ENCODE peak calls at places on chromosomes 6 and 20, in eight cellular contexts. Q is GM12864, D is adrenal gland, G is ovary, O is mesothelial cell of epicardium, Y is ascending aorta, S is GM10248, E is choroid plexus epithelial cell. I is an unnamed sample.

GRCh38 chr6:3307436-3307835 is 48.7 kb downstream of the PSMG4 start:
- DNase-seq in Q (no peak), D (no peak), G (no peak), O (no peak), Y (no peak), S (no peak), E (no peak), I (no peak)

GRCh38 chr6:156593127-156593526 is 184.1 kb upstream of the ARID1B start:
- DNase-seq in Q (no peak), D (no peak), G (no peak), O (no peak), Y (no peak), S (no peak), E (no peak), I (no peak)

GRCh38 chr6:3317741-3318211 is 59.0 kb downstream of the PSMG4 start:
- DNase-seq in Q (no peak), D (peak), G (no peak), O (no peak), Y (no peak), S (no peak), E (no peak), I (no peak)

GRCh38 chr6:74956559-74957428 is 249.1 kb downstream of the COL12A1 start:
- DNase-seq in Q (no peak), D (no peak), G (no peak), O (no peak), Y (no peak), S (no peak), E (no peak), I (no peak)

GRCh38 chr6:162239330-162239729 is 488.2 kb downstream of the PRKN start:
- DNase-seq in Q (no peak), D (no peak), G (no peak), O (no peak), Y (no peak), S (no peak), E (no peak), I (no peak)

GRCh38 chr6:112029045-112029822 is 24.7 kb upstream of the CCN6 start:
- DNase-seq in Q (no peak), D (peak), G (peak), O (peak), Y (no peak), S (peak), E (peak), I (peak)

GRCh38 chr6:103367212-103367611 is 1492.5 kb downstream of the HACE1 start:
- DNase-seq in Q (no peak), D (no peak), G (no peak), O (no peak), Y (no peak), S (no peak), E (no peak), I (no peak)

GRCh38 chr6:147322299-147323162 is 118.3 kb downstream of the STXBP5 start:
- DNase-seq in Q (peak), D (no peak), G (no peak), O (no peak), Y (no peak), S (peak), E (peak), I (peak)

GRCh38 chr20:20780127-20780822 is 67.8 kb upstream of the RALGAPA2 start:
- DNase-seq in Q (no peak), D (peak), G (peak), O (no peak), Y (peak), S (peak), E (peak), I (peak)

GRCh38 chr20:21361266-21361665 is 36.1 kb downstream of the NKX2-4 start:
- DNase-seq in Q (no peak), D (no peak), G (no peak), O (no peak), Y (no peak), S (no peak), E (peak), I (no peak)

GRCh38 chr6:139547082-139547776 is 172.8 kb upstream of the CITED2 start:
- DNase-seq in Q (no peak), D (no peak), G (no peak), O (no peak), Y (no peak), S (no peak), E (peak), I (no peak)

GRCh38 chr6:79373880-79374279 is 139.4 kb upstream of the HMGN3 start:
- DNase-seq in Q (no peak), D (no peak), G (no peak), O (no peak), Y (no peak), S (no peak), E (no peak), I (no peak)

GRCh38 chr6:35149891-35150566 is 8.9 kb upstream of the TCP11 start:
- DNase-seq in Q (no peak), D (no peak), G (no peak), O (no peak), Y (no peak), S (no peak), E (no peak), I (no peak)

GRCh38 chr6:6725120-6725833 is 136.8 kb downstream of the LY86 start:
- DNase-seq in Q (no peak), D (no peak), G (no peak), O (no peak), Y (no peak), S (no peak), E (no peak), I (no peak)

GRCh38 chr6:53335224-53335994 is 13.3 kb downstream of the ELOVL5 start:
- DNase-seq in Q (peak), D (no peak), G (no peak), O (no peak), Y (no peak), S (peak), E (no peak), I (peak)

GRCh38 chr6:132819405-132820145 is 5.2 kb downstream of the RPS12 start:
- DNase-seq in Q (no peak), D (no peak), G (no peak), O (no peak), Y (no peak), S (no peak), E (no peak), I (no peak)

GRCh38 chr20:48831702-48832422 is 4.1 kb upstream of the PREX1 start:
- DNase-seq in Q (no peak), D (peak), G (peak), O (no peak), Y (no peak), S (no peak), E (no peak), I (no peak)

GRCh38 chr20:60507087-60507684 is 549.0 kb downstream of the CDH26 start:
- DNase-seq in Q (no peak), D (no peak), G (no peak), O (no peak), Y (no peak), S (no peak), E (no peak), I (no peak)

GRCh38 chr6:31900917-31901414 is 920 bp downstream of the ZBTB12 start:
- DNase-seq in Q (no peak), D (peak), G (no peak), O (no peak), Y (no peak), S (no peak), E (no peak), I (no peak)

GRCh38 chr6:71498643-71499042 is 210.0 kb downstream of the OGFRL1 start:
- DNase-seq in Q (no peak), D (no peak), G (no peak), O (no peak), Y (no peak), S (no peak), E (no peak), I (no peak)

GRCh38 chr6:50720623-50721022 is 7.3 kb downstream of the TFAP2D start:
- DNase-seq in Q (no peak), D (no peak), G (no peak), O (peak), Y (no peak), S (no peak), E (peak), I (no peak)

GRCh38 chr6:14436593-14436992 is 319.0 kb downstream of the CD83 start:
- DNase-seq in Q (no peak), D (no peak), G (no peak), O (no peak), Y (no peak), S (no peak), E (no peak), I (no peak)

GRCh38 chr6:21103626-21104224 is 489.8 kb upstream of the SOX4 start:
- DNase-seq in Q (no peak), D (no peak), G (no peak), O (no peak), Y (no peak), S (no peak), E (no peak), I (no peak)

GRCh38 chr6:121881974-121882667 is 446.7 kb downstream of the GJA1 start:
- DNase-seq in Q (no peak), D (no peak), G (no peak), O (no peak), Y (no peak), S (no peak), E (peak), I (no peak)

GRCh38 chr6:2749972-2750600 is 636 bp downstream of the MYLK4 start:
- DNase-seq in Q (no peak), D (peak), G (peak), O (peak), Y (no peak), S (peak), E (peak), I (peak)

GRCh38 chr6:79559706-79560105 is 22.5 kb upstream of the LCA5 start:
- DNase-seq in Q (no peak), D (no peak), G (no peak), O (no peak), Y (no peak), S (no peak), E (no peak), I (no peak)

GRCh38 chr20:35739294-35740163 is 2.5 kb downstream of the RBM39 start:
- DNase-seq in Q (no peak), D (no peak), G (no peak), O (no peak), Y (no peak), S (no peak), E (peak), I (no peak)

GRCh38 chr6:8041933-8042583 is 22.1 kb downstream of the BLOC1S5 start:
- DNase-seq in Q (no peak), D (no peak), G (no peak), O (no peak), Y (no peak), S (no peak), E (no peak), I (no peak)

GRCh38 chr6:129368970-129369369 is 341.0 kb downstream of the ARHGAP18 start:
- DNase-seq in Q (no peak), D (no peak), G (no peak), O (no peak), Y (no peak), S (no peak), E (no peak), I (no peak)

GRCh38 chr6:108029226-108029921 is 45.2 kb downstream of the OSTM1 start:
- DNase-seq in Q (no peak), D (no peak), G (no peak), O (no peak), Y (no peak), S (no peak), E (no peak), I (no peak)

GRCh38 chr6:163466839-163467390 is 52.4 kb downstream of the QKI start:
- DNase-seq in Q (no peak), D (no peak), G (no peak), O (no peak), Y (no peak), S (no peak), E (no peak), I (no peak)

GRCh38 chr6:30655743-30656094 is 8.8 kb downstream of the C6orf136 start:
- DNase-seq in Q (no peak), D (no peak), G (no peak), O (no peak), Y (no peak), S (no peak), E (peak), I (no peak)

GRCh38 chr6:170027111-170028043 is 263.5 kb downstream of the DLL1 start:
- DNase-seq in Q (no peak), D (no peak), G (no peak), O (no peak), Y (no peak), S (no peak), E (peak), I (no peak)

GRCh38 chr6:58198301-58198700 is 880.9 kb downstream of the PRIM2 start:
- DNase-seq in Q (no peak), D (no peak), G (no peak), O (no peak), Y (no peak), S (no peak), E (no peak), I (no peak)

DNA sequence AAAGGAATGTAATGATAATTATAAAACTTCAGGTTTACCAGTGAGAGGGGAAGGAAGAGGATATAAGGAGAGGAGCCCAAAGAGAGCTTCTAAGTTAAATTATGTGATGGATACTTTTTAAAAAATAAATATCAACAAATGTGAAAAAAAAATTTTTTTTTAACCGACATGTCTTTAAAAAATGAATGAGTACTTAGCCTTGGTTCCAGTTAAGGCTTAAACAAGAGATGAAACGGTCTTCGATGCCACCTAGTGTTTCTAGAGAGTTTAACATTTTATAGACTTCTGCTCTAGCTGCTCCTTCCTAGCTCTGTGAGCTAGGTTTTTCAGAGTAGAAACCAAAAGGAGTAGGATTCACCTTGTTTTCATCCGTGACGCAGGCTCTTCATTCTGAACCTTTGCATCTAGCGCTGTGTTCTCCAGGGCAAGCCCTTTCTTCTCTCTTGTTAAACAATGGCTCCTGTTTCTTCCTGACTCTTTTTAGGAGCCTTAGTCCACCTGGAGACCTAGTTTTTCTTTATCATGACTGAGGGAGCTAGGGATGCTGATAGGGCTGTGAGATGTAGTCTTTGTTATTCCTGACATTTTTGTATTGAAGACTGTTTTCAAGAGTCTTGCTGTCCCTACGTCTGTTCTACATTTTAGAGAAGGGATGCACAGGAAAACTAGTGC is 42.4 kb upstream of the GNRH2 start:
- DNase-seq in Q (peak), D (no peak), G (no peak), O (no peak), Y (no peak), S (peak), E (peak), I (no peak)
- TF ChIP-seq CTCF in Q (peak), D (peak), G (peak), O (peak), Y (no peak), S (peak), E (peak), I (no peak)

GRCh38 chr6:56417823-56418222 is 170.4 kb upstream of the COL21A1 start:
- DNase-seq in Q (no peak), D (no peak), G (no peak), O (no peak), Y (no peak), S (no peak), E (no peak), I (no peak)
- TF ChIP-seq CTCF in Q (peak), D (no peak), G (no peak), O (no peak), Y (no peak), S (no peak), E (no peak), I (no peak)

DNA sequence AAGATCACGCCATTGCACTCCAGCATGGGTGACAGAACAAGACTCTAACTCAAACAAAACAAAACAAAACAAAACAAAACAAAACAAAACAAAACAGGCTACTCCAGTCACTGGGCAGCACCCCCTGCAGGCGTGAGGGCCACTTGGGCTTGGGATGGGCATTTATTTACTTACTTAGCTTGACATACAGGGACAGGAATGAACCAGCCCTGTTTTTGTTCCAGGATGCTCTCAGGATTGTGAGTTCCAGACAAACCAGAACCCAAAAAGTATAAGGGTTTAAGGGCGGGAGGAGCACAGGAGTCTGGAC is 4.0 kb upstream of the PTPN1 start:
- DNase-seq in Q (no peak), D (no peak), G (no peak), O (no peak), Y (no peak), S (no peak), E (no peak), I (no peak)
- TF ChIP-seq CTCF in Q (peak), D (no peak), G (no peak), O (no peak), Y (no peak), S (no peak), E (peak), I (no peak)

GRCh38 chr6:95128439-95128838 is 448.9 kb upstream of the MANEA start:
- DNase-seq in Q (no peak), D (no peak), G (no peak), O (no peak), Y (no peak), S (no peak), E (no peak), I (no peak)

GRCh38 chr6:95133578-95133977 is 443.8 kb upstream of the MANEA start:
- DNase-seq in Q (no peak), D (no peak), G (no peak), O (no peak), Y (no peak), S (no peak), E (peak), I (no peak)
- TF ChIP-seq CTCF in Q (no peak), D (no peak), G (no peak), O (no peak), Y (no peak), S (no peak), E (peak), I (no peak)

GRCh38 chr6:382883-383420 is 8.6 kb upstream of the IRF4 start:
- DNase-seq in Q (no peak), D (no peak), G (no peak), O (no peak), Y (no peak), S (no peak), E (no peak), I (no peak)
- TF ChIP-seq CTCF in Q (no peak), D (no peak), G (no peak), O (no peak), Y (no peak), S (no peak), E (no peak), I (peak)

GRCh38 chr6:125037826-125038225 is 75.6 kb downstream of the RNF217 start:
- DNase-seq in Q (no peak), D (no peak), G (no peak), O (no peak), Y (no peak), S (no peak), E (no peak), I (no peak)
- TF ChIP-seq CTCF in Q (no peak), D (no peak), G (no peak), O (no peak), Y (no peak), S (no peak), E (no peak), I (no peak)

DNA sequence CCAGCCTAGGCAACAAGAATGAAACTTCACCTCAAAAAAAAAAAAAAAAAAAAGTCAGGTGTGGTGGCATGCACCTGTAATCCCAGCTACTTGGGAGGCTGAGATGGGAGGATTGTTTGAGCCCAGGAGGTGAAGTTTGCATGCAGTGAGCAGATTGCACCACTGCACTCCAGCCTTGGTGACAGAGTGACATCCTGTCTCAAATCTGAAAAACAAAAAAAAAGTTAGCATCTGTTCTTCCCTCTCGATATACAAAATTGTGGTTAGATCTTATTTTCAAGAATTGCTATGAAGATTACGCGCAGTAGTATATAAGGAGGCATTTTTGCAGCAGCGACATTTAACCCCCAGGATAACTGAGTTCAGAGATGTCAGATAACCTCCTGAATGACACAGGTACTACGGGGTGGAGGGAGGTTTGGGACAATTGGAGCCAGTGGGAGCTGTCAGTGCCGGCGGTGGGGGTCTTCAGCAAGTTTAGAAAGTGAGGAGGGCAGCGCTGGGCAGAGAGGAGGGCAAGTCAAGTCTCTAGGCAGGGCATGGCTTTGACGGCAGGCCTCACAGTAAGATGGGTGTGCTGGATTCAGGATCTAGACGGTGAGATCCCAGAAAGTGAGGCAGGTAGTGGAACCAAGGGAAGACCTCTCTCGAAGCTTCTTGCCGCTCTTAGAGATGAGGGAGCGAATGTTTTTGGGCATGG is 26.2 kb upstream of the MRPS18A start:
- DNase-seq in Q (no peak), D (no peak), G (no peak), O (no peak), Y (no peak), S (no peak), E (no peak), I (no peak)
- TF ChIP-seq CTCF in Q (no peak), D (no peak), G (no peak), O (no peak), Y (no peak), S (no peak), E (no peak), I (no peak)

DNA sequence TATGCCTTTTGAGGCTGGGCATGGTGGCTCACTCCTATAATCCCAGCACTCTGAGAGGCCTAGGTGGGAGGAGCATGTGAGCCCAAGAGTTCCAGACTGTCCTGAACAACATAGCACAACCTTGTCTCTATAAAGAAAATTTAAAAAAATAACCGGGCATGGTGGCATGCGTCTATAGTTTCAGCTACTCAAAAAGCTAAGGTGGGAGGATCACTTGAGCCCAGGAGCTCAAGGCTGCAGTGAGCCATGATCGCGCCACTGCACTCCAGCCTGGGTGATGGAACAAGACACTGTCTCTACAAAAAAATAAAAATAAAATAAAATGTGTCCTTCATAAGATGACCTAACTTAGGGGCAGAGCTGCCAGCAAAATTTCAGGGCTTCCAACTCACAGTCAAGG is 12.6 kb downstream of the ID4 start:
- DNase-seq in Q (no peak), D (no peak), G (no peak), O (no peak), Y (no peak), S (no peak), E (no peak), I (no peak)
- TF ChIP-seq CTCF in Q (no peak), D (no peak), G (no peak), O (no peak), Y (no peak), S (no peak), E (no peak), I (no peak)

GRCh38 chr20:4092136-4092479 is 76.8 kb upstream of the RNF24 start:
- DNase-seq in Q (no peak), D (no peak), G (no peak), O (no peak), Y (no peak), S (no peak), E (no peak), I (no peak)
- TF ChIP-seq CTCF in Q (no peak), D (no peak), G (no peak), O (no peak), Y (no peak), S (no peak), E (no peak), I (no peak)

GRCh38 chr20:8151371-8151770 is 19.3 kb downstream of the PLCB1 start:
- DNase-seq in Q (no peak), D (no peak), G (no peak), O (no peak), Y (no peak), S (no peak), E (peak), I (no peak)
- TF ChIP-seq CTCF in Q (no peak), D (no peak), G (no peak), O (no peak), Y (no peak), S (no peak), E (no peak), I (no peak)